ENCODE peak calls at places on chromosomes 4 and X, in four cellular contexts. B is GM12878, U is K562, Z is GM12891. H is an unnamed sample.

GRCh38 chr4:183260491-183261151 is 59.5 kb downstream of the CLDN22 start:
- DNase-seq in B (no peak), U (no peak), Z (no peak), H (no peak)

GRCh38 chr4:53536328-53536727 is 55.0 kb downstream of the LNX1 start:
- DNase-seq in B (no peak), U (no peak), Z (no peak), H (no peak)

GRCh38 chrX:129768586-129769466 is 10.9 kb upstream of the SASH3 start:
- DNase-seq in B (no peak), U (no peak), Z (no peak), H (no peak)

GRCh38 chr4:100302061-100303026 is 112.1 kb upstream of the DDIT4L start:
- DNase-seq in B (no peak), U (no peak), Z (no peak), H (no peak)

GRCh38 chr4:5710962-5711478 is at the start of gene EVC:
- DNase-seq in B (no peak), U (peak; percentile 37), Z (peak; percentile 44), H (no peak)

GRCh38 chrX:68710870-68711576 is 63.6 kb downstream of the STARD8 start:
- DNase-seq in B (no peak), U (peak; percentile 43), Z (peak; percentile 32), H (no peak)

GRCh38 chr4:84499065-84499982 is at the start of gene NKX6-1:
- DNase-seq in B (no peak), U (peak; percentile 58), Z (no peak), H (no peak)

GRCh38 chr4:147139455-147140198 is 194.0 kb upstream of the TTC29 start:
- DNase-seq in B (no peak), U (no peak), Z (no peak), H (no peak)

GRCh38 chrX:10486373-10486772 is 134.0 kb downstream of the MID1 start:
- DNase-seq in B (no peak), U (no peak), Z (no peak), H (no peak)

GRCh38 chrX:107674480-107675364 is 46.4 kb downstream of the PRPS1 start:
- DNase-seq in B (no peak), U (peak; percentile 31), Z (no peak), H (no peak)

GRCh38 chr4:74486905-74487304 is 42.0 kb downstream of the AREG start:
- DNase-seq in B (no peak), U (no peak), Z (no peak), H (no peak)

GRCh38 chr4:5998333-5998936 is 19.8 kb downstream of the C4orf50 start:
- DNase-seq in B (no peak), U (peak; percentile 74), Z (peak; percentile 67), H (peak; percentile 19)

GRCh38 chr4:156242390-156242789 is 288.7 kb upstream of the CTSO start:
- DNase-seq in B (no peak), U (no peak), Z (no peak), H (no peak)

DNA sequence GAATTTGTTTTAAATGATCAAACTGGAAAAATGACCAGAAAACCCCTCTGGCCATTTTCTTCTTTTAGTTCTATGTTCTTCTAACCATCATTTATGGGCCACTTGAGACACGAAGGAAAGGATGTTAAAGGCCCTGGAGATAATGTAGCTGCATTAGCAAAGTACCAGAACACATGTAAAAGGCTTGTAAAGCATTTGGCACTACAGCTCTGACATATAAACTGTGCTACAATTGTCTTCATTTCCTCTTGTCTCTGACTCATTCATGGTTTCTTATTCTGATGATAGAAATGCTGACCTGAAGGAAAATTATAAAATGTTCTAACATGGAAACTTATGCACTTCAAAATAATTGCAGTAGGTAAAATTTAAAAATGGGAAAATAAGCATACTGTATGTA is 388.7 kb downstream of the FAT4 start:
- DNase-seq in B (no peak), U (no peak), Z (no peak), H (no peak)
- TF ChIP-seq SPI1 in B (no peak), U (no peak), Z (no peak), H (no peak)

GRCh38 chrX:48772602-48773001 is 11.1 kb downstream of the GLOD5 start:
- DNase-seq in B (no peak), U (no peak), Z (no peak), H (no peak)

GRCh38 chrX:48769230-48769629 is 7.7 kb downstream of the GLOD5 start:
- DNase-seq in B (no peak), U (no peak), Z (no peak), H (no peak)

GRCh38 chrX:48770296-48770695 is 8.7 kb downstream of the GLOD5 start:
- DNase-seq in B (no peak), U (no peak), Z (no peak), H (no peak)
- TF ChIP-seq SPI1 in B (no peak), U (peak; percentile 64), Z (no peak), H (no peak)

GRCh38 chr4:151169223-151169622 is 69.8 kb downstream of the RPS3A start:
- DNase-seq in B (no peak), U (no peak), Z (no peak), H (no peak)
- TF ChIP-seq SPI1 in B (no peak), U (no peak), Z (no peak), H (no peak)

GRCh38 chrX:18964026-18964425 is 19.9 kb downstream of the PHKA2 start:
- DNase-seq in B (no peak), U (no peak), Z (no peak), H (no peak)
- TF ChIP-seq SPI1 in B (no peak), U (no peak), Z (no peak), H (no peak)

DNA sequence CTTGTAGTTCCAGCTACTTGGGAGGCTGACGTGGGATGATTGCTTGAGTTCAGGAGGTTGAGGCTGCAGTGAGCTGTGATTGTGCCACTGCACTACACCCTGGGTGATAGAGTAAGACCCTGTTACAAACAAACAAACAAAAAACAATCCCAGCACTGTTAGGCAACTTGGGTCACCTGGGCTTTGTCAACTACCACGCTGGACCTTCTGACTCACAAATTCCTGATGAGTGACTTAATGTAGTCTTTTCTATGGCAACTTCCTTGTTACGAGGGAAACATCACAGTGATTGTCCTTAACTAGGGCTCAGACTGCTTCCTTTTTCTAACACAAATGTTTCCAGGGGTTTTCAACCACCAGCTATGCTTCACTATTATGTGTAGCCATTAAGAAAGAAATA is 128.8 kb upstream of the GPC4 start:
- DNase-seq in B (no peak), U (no peak), Z (no peak), H (no peak)
- TF ChIP-seq SPI1 in B (no peak), U (no peak), Z (no peak), H (no peak)

GRCh38 chr4:108527729-108528128 is 92.6 kb upstream of the RPL34 start:
- DNase-seq in B (no peak), U (no peak), Z (no peak), H (no peak)
- TF ChIP-seq SPI1 in B (no peak), U (no peak), Z (no peak), H (no peak)

GRCh38 chrX:100999451-100999850 is 29.9 kb downstream of the ARL13A start:
- DNase-seq in B (no peak), U (no peak), Z (no peak), H (no peak)

GRCh38 chrX:100995469-100995868 is 26.0 kb downstream of the ARL13A start:
- DNase-seq in B (no peak), U (no peak), Z (no peak), H (no peak)

GRCh38 chrX:100990139-100990538 is 20.6 kb downstream of the ARL13A start:
- DNase-seq in B (no peak), U (no peak), Z (no peak), H (no peak)

DNA sequence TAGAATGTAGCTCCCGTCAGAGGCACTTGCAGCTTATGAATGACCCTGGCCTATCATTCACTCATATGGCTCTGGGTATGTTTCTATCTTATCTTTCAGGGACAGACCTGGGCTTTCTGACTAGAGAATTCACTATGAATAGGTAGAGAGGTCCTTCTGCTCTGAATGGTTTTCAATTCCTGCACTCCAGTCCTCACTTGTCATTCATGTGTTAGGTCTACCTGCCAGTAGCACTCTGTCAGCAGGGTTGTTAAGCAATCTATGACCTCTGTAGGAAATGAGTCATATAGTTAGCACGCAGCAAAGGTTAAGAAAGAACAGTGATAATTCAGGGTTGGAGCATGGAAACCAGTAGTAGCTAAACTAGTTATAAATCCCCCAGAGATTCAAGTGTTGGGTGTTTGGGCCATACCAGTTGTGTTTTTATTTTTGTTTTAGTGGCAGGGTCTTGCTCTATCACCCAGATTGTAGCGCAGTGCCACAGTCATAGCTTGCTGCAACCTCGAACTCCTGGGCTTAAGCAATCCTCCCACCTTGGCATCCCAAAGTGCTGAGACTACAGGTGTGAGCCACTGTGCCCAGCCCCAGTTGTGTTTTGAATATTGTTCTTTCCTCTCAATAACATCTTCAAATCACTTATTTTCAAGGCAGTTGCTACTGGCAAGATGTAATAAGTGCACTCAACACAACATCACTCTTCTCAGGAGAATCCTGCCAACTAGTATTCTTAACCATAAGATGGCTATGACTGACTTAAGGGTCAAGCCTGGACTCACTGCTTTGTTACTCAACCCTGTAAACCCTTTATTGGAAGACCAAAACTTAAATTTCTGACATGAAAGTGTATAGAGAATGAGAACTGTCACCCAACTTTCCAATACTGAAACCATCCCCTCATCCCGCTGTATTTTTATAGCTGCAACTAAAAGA is 25.1 kb downstream of the ARL13A start:
- DNase-seq in B (peak; percentile 8), U (peak; percentile 28), Z (peak; percentile 7), H (peak; percentile 31)
- TF ChIP-seq SPI1 in B (no peak), U (no peak), Z (no peak), H (no peak)

DNA sequence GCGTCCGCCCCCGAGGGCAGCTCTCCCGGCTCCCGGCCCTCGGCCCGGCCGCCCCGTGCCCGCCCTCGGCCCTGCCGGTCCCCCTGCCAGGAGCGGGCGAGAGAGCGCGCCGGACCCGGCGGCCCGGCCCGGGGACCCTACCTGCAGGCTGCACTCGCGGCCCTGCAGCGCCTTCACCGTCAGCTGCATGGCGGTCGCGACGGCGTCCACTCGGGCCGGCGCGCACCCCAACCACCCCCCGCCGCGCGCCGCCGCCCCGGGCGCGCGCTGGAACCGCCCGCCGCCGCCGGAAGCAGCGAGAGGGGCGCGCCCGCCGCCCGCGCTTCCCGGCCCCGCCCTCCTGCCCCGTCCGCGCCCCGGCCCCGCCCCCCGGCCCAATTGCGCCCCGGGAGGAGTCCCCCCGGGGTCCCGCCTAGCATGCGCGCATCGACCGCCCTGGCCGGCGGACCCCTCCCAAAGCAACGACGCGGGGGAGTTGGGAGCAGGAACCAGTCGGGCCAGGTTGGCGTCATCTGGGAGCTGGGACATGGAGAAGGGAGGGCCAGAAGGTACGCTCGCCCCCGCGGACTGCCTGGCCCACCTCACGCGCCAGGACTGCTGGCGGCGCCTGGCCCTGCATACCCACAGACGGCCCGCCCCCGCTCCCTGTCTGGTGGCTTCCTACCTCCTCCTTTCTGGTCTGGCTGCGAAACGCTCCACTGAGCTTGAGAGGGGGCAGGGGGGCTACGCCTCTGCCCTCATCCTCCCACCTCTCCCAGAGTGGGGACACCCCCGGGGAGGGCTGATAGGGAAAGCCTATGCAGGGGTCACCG is at the start of gene UBL4A:
- DNase-seq in B (no peak), U (peak; percentile 69), Z (peak; percentile 62), H (peak; percentile 38)
- TF ChIP-seq SPI1 in B (no peak), U (no peak), Z (no peak), H (no peak)